ENCODE peak calls at places on chromosome 7, in nine cellular contexts. Z is T-helper 1 cell; A is effector memory CD8-positive, alpha-beta T cell; I is stimulated activated CD8-positive, alpha-beta memory T cell treated with anti-CD3 and anti-CD28 coated beads, Interleukin-4, amount 100 ng/mL, for 1 hour; Y is AG09309; B is left ventricle myocardium inferior; O is NCI-H1417; E is head of caudate nucleus; G is cardiac muscle cell. X is an unnamed sample.

GRCh38 chr7:105691029-105691691 is 109.9 kb upstream of the EFCAB10 start:
- DNase-seq in Y (no peak), Z (peak; percentile 37), G (peak; percentile 42), E (no peak), O (peak; percentile 62), I (no peak), B (no peak), A (peak; percentile 51), X (no peak)

GRCh38 chr7:28672397-28672797 is 260.1 kb downstream of the CREB5 start:
- DNase-seq in I (no peak), Z (no peak), A (no peak), B (no peak), G (peak; percentile 13), Y (no peak), O (peak; percentile 64), E (no peak), X (no peak)

GRCh38 chr7:41315764-41316163 is 387.1 kb downstream of the INHBA start:
- DNase-seq in B (no peak), A (no peak), G (no peak), E (no peak), O (no peak), I (no peak), Y (no peak), Z (no peak), X (no peak)

GRCh38 chr7:130906575-130906974 is 172.6 kb upstream of the KLF14 start:
- DNase-seq in O (no peak), Z (no peak), G (no peak), A (no peak), E (no peak), Y (no peak), I (no peak), B (no peak), X (no peak)

GRCh38 chr7:73968511-73968910 is 59.5 kb upstream of the ELN start:
- DNase-seq in B (no peak), A (no peak), Y (no peak), O (no peak), E (no peak), I (no peak), G (no peak), Z (no peak), X (no peak)

GRCh38 chr7:47791682-47792081 is 156.6 kb downstream of the PKD1L1 start:
- DNase-seq in Z (no peak), G (no peak), A (no peak), B (no peak), E (no peak), I (no peak), O (no peak), Y (no peak), X (peak; percentile 17)

GRCh38 chr7:46205478-46205877 is 284.4 kb upstream of the IGFBP3 start:
- DNase-seq in E (no peak), O (no peak), I (no peak), B (no peak), Y (no peak), G (no peak), A (no peak), Z (no peak), X (no peak)

GRCh38 chr7:32094516-32094915 is 24.3 kb upstream of the PDE1C start:
- DNase-seq in O (no peak), Y (no peak), A (no peak), B (no peak), E (no peak), G (peak; percentile 14), Z (no peak), I (no peak), X (no peak)

GRCh38 chr7:1331576-1332467 is 99.2 kb downstream of the UNCX start:
- DNase-seq in B (no peak), Z (no peak), G (no peak), Y (no peak), I (no peak), O (peak; percentile 73), A (no peak), E (no peak), X (no peak)

GRCh38 chr7:136998495-136998894 is 130.0 kb downstream of the CHRM2 start:
- DNase-seq in Z (no peak), O (no peak), A (no peak), G (no peak), E (no peak), B (no peak), I (no peak), Y (no peak), X (no peak)

GRCh38 chr7:30731619-30732018 is 20.3 kb upstream of the INMT start:
- DNase-seq in E (no peak), I (no peak), A (no peak), O (peak; percentile 90), Y (no peak), G (no peak), Z (no peak), B (no peak), X (no peak)

GRCh38 chr7:31051598-31052503 is at the start of gene ADCYAP1R1:
- DNase-seq in E (peak; percentile 72), A (no peak), G (no peak), Y (no peak), I (no peak), Z (no peak), B (peak; percentile 61), O (peak; percentile 74), X (no peak)

GRCh38 chr7:57403601-57404342 is 46.2 kb upstream of the ZNF716 start:
- DNase-seq in G (no peak), A (no peak), Y (no peak), I (no peak), E (no peak), O (peak; percentile 17), B (peak; percentile 88), Z (no peak), X (peak; percentile 67)

GRCh38 chr7:37916017-37916672 is 472 bp downstream of the SFRP4 start:
- DNase-seq in Y (no peak), G (peak; percentile 9), B (peak; percentile 25), E (no peak), Z (no peak), O (peak; percentile 53), I (no peak), A (no peak), X (no peak)

GRCh38 chr7:123747089-123747488 is 1.7 kb downstream of the WASL start:
- DNase-seq in O (no peak), I (no peak), B (no peak), G (no peak), Z (no peak), A (no peak), E (no peak), Y (no peak), X (no peak)

GRCh38 chr7:152735443-152736004 is 24.0 kb upstream of the ACTR3B start:
- DNase-seq in E (no peak), O (peak; percentile 66), Z (no peak), I (no peak), Y (no peak), A (no peak), B (no peak), G (no peak), X (no peak)

GRCh38 chr7:29563590-29564454 is at the start of gene PRR15:
- DNase-seq in A (no peak), O (peak; percentile 87), E (peak; percentile 85), Y (no peak), G (peak; percentile 40), B (no peak), Z (no peak), I (no peak), X (no peak)

GRCh38 chr7:106166651-106167342 is 54.7 kb upstream of the SYPL1 start:
- DNase-seq in A (peak; percentile 34), E (peak; percentile 55), B (no peak), Y (peak; percentile 57), I (no peak), Z (peak; percentile 26), G (peak; percentile 90), O (peak; percentile 91), X (no peak)